ENCODE peak calls at places on chromosomes 12 and 14, in eight cellular contexts. S is aorta, R is pancreas, K is trophoblast cell, X is endodermal cell, I is NT2/D1, A is Caco-2, T is K562. U is an unnamed sample. For H3K4me1, the result is how much of the 10 kb centered on the place peaks cover.

GRCh38 chr12:57672801-57673200 is 21.1 kb upstream of the OS9 start:
- DNase-seq in S (no peak), R (no peak), K (no peak), X (no peak), I (no peak), A (no peak), T (no peak), U (no peak)

GRCh38 chr12:75208851-75209781 is 523 bp downstream of the KCNC2 start:
- DNase-seq in S (peak), R (no peak), K (no peak), X (peak), I (peak), A (peak), T (peak), U (peak)

GRCh38 chr12:64749466-64750202 is 9.6 kb downstream of the GNS start:
- DNase-seq in S (no peak), R (no peak), K (no peak), X (no peak), I (no peak), A (no peak), T (no peak), U (no peak)

GRCh38 chr14:95290769-95291440 is 28.8 kb downstream of the CLMN start:
- DNase-seq in S (no peak), R (peak), K (no peak), X (peak), I (no peak), A (no peak), T (no peak), U (no peak)

GRCh38 chr12:52020539-52021336 is 14.0 kb downstream of the TAMALIN start:
- DNase-seq in S (peak), R (no peak), K (no peak), X (peak), I (no peak), A (peak), T (peak), U (no peak)

GRCh38 chr14:100566119-100566518 is 21.1 kb downstream of the BEGAIN start:
- DNase-seq in S (no peak), R (peak), K (no peak), X (no peak), I (no peak), A (no peak), T (no peak), U (no peak)

GRCh38 chr12:89927226-89927698 is 218.6 kb upstream of the ATP2B1 start:
- DNase-seq in S (no peak), R (no peak), K (no peak), X (no peak), I (no peak), A (no peak), T (peak), U (no peak)

GRCh38 chr14:81268016-81268416 is 47.3 kb upstream of the GTF2A1 start:
- DNase-seq in S (no peak), R (no peak), K (peak), X (peak), I (no peak), A (peak), T (peak), U (no peak)

GRCh38 chr12:90842477-90842876 is 112.5 kb downstream of the CCER1 start:
- DNase-seq in S (no peak), R (no peak), K (peak), X (peak), I (peak), A (no peak), T (no peak), U (peak)

GRCh38 chr12:80216890-80217559 is 117.7 kb downstream of the OTOGL start:
- DNase-seq in S (no peak), R (no peak), K (no peak), X (peak), I (peak), A (no peak), T (no peak), U (no peak)

GRCh38 chr12:77122236-77122635 is 56.9 kb upstream of the E2F7 start:
- DNase-seq in S (no peak), R (no peak), K (peak), X (no peak), I (no peak), A (no peak), T (no peak), U (no peak)

GRCh38 chr14:61076531-61076930 is 95.5 kb downstream of the SLC38A6 start:
- DNase-seq in S (no peak), R (no peak), K (no peak), X (no peak), I (no peak), A (no peak), T (no peak), U (no peak)

GRCh38 chr12:62426095-62426488 is 40.5 kb upstream of the MON2 start:
- DNase-seq in S (no peak), R (no peak), K (no peak), X (no peak), I (no peak), A (peak), T (no peak), U (no peak)

GRCh38 chr12:28313631-28314030 is 123.4 kb downstream of the CCDC91 start:
- DNase-seq in S (no peak), R (peak), K (no peak), X (no peak), I (no peak), A (no peak), T (peak), U (no peak)

GRCh38 chr12:16347391-16348298 is at the start of gene MGST1:
- DNase-seq in S (peak), R (peak), K (no peak), X (peak), I (peak), A (peak), T (peak), U (peak)

GRCh38 chr12:108151505-108152178 is 22.6 kb downstream of the WSCD2 start:
- DNase-seq in S (no peak), R (no peak), K (no peak), X (no peak), I (no peak), A (no peak), T (no peak), U (no peak)

GRCh38 chr14:89702151-89702936 is 252.2 kb downstream of the EFCAB11 start:
- DNase-seq in S (peak), R (peak), K (no peak), X (no peak), I (no peak), A (no peak), T (no peak), U (no peak)

GRCh38 chr14:73457050-73457934 is 1.1 kb downstream of the NUMB start:
- DNase-seq in S (peak), R (peak), K (peak), X (peak), I (no peak), A (peak), T (peak), U (no peak)

GRCh38 chr12:7146228-7146627 is 16.1 kb downstream of the CLSTN3 start:
- DNase-seq in S (no peak), R (no peak), K (no peak), X (no peak), I (no peak), A (no peak), T (no peak), U (no peak)

GRCh38 chr12:75884465-75884985 is 147.1 kb downstream of the PHLDA1 start:
- DNase-seq in S (no peak), R (no peak), K (no peak), X (peak), I (no peak), A (no peak), T (no peak), U (no peak)

GRCh38 chr12:98232753-98233385 is 282.5 kb upstream of the TMPO start:
- DNase-seq in S (no peak), R (no peak), K (no peak), X (no peak), I (no peak), A (no peak), T (no peak), U (no peak)

GRCh38 chr14:95328876-95329503 is 9.3 kb upstream of the CLMN start:
- DNase-seq in S (no peak), R (no peak), K (no peak), X (no peak), I (no peak), A (no peak), T (no peak), U (no peak)

GRCh38 chr14:92520102-92520651 is 6.6 kb downstream of the RIN3 start:
- DNase-seq in S (no peak), R (no peak), K (no peak), X (no peak), I (no peak), A (no peak), T (no peak), U (no peak)
- H3K4me1 ChIP-seq in S (under half), R (under half), K (under half), X (under half), I (under half), A (under half), T (under half), U (under half)

GRCh38 chr14:68981124-68981523 is 2.0 kb upstream of the ACTN1 start:
- DNase-seq in S (no peak), R (no peak), K (no peak), X (no peak), I (no peak), A (no peak), T (no peak), U (no peak)
- H3K4me3 ChIP-seq in S (no peak), R (no peak), K (no peak), X (no peak), I (no peak), A (no peak), T (no peak), U (no peak)

GRCh38 chr12:115380509-115381120 is 696.6 kb upstream of the TBX3 start:
- DNase-seq in S (no peak), R (no peak), K (no peak), X (no peak), I (no peak), A (no peak), T (no peak), U (no peak)
- H3K4me1 ChIP-seq in S (under half), R (under half), K (under half), X (under half), I (under half), A (under half), T (under half), U (under half)

DNA sequence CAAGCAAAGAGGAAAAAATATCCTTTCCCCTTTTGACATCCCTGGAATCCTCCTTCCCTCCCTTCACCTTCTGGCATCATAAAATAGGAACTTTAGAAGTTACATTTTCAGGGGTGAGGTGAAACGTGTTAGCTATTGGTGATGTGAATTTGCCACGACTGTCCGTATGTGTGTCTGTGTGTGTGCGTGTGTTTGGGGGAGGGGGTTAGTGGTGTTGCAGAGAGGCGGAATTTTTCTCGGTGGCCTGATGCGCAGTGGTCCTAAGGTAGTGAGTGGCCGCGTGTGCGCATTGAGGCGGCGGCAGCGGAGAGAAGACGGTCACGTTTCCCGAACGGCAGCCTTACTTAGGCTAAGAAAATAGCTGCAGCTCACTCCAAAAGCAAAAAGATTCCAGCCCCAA is 4.5 kb downstream of the FLRT2 start:
- DNase-seq in S (no peak), R (no peak), K (no peak), X (peak), I (no peak), A (no peak), T (no peak), U (no peak)
- H3K4me3 ChIP-seq in S (no peak), R (peak), K (peak), X (peak), I (peak), A (no peak), T (no peak), U (peak)

DNA sequence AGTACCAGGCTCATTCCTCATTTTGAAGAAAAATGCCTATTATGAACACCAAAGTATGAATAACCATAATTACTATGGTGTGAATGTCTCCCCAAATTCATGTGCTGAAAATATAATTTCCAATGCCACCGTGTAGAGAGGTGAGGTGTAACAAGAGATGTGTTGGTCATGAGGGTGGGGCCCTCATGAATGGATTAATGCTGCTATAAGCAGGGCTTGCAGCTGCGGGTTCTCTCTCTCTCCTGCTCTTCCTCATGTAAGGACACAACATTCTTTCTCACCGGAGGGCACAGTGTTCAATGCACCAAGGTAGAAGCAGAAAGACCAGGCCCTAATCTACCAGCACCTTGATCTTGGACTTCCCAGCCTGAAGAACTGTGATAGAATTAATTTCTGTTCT is 70.0 kb downstream of the TMTC1 start:
- DNase-seq in S (no peak), R (no peak), K (no peak), X (no peak), I (no peak), A (no peak), T (no peak), U (no peak)
- H3K4me1 ChIP-seq in S (under half), R (under half), K (under half), X (under half), I (under half), A (under half), T (under half), U (under half)

GRCh38 chr12:100303831-100304230 is 36.9 kb downstream of the SCYL2 start:
- DNase-seq in S (no peak), R (no peak), K (no peak), X (no peak), I (no peak), A (no peak), T (no peak), U (no peak)
- H3K4me3 ChIP-seq in S (no peak), R (no peak), K (no peak), X (no peak), I (no peak), A (no peak), T (no peak), U (no peak)

GRCh38 chr14:90784621-90785270 is 31.5 kb downstream of the TTC7B start:
- DNase-seq in S (no peak), R (no peak), K (no peak), X (peak), I (no peak), A (no peak), T (no peak), U (no peak)
- H3K4me1 ChIP-seq in S (under half), R (under half), K (under half), X (under half), I (under half), A (under half), T (under half), U (under half)

DNA sequence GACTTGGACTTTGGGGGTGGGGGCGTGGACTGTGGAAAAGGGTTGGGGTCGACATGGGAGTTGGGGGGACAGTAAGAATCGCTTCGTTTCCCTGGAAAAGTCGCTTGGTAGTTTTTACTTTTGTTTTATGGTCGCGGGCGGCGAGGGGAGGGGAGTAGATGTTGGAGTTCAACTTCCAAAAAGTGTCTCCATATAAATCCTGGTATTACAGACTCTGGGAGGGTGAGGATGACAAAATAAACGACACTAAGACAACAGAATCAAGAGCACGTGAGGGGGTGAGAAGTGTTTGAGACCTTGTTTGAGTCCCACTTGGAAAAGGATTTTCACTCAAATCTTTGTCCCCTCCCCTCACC is 650 bp upstream of the BCL11B start:
- DNase-seq in S (no peak), R (no peak), K (no peak), X (no peak), I (no peak), A (no peak), T (no peak), U (no peak)
- H3K4me3 ChIP-seq in S (no peak), R (no peak), K (no peak), X (peak), I (peak), A (peak), T (no peak), U (peak)

DNA sequence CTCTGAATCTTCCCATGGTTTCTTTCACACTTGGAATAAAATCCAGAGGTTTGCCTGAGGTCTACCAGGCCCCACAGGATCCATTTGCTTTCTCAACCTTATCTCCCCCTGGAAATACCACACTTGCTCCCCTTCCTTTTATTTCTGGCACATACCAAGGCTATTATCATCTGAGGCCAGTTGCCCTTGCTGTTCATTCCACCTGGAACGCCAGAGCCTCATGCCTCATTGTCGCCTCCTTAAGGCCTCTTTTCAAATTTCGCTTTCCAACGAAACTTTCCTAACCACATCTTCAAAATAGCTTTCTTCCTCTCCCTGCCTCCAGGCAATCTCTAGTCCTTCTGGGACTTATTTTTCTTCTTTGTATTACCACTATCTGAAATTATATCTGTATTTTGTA is 11.2 kb upstream of the LRIG3 start:
- DNase-seq in S (no peak), R (no peak), K (no peak), X (peak), I (no peak), A (no peak), T (no peak), U (no peak)
- H3K4me1 ChIP-seq in S (under half), R (under half), K (under half), X (under half), I (under half), A (under half), T (under half), U (under half)

GRCh38 chr12:114407034-114407420 is 1.1 kb upstream of the TBX5 start:
- DNase-seq in S (no peak), R (no peak), K (no peak), X (peak), I (no peak), A (no peak), T (no peak), U (no peak)

GRCh38 chr12:114406326-114407033 is 536 bp upstream of the TBX5 start:
- DNase-seq in S (no peak), R (no peak), K (no peak), X (peak), I (no peak), A (no peak), T (no peak), U (no peak)

GRCh38 chr12:114405199-114405448 is 820 bp downstream of the TBX5 start:
- DNase-seq in S (no peak), R (no peak), K (no peak), X (no peak), I (no peak), A (no peak), T (no peak), U (no peak)

GRCh38 chr12:114404451-114405198 is 1.3 kb downstream of the TBX5 start:
- DNase-seq in S (no peak), R (no peak), K (no peak), X (peak), I (no peak), A (no peak), T (no peak), U (no peak)

DNA sequence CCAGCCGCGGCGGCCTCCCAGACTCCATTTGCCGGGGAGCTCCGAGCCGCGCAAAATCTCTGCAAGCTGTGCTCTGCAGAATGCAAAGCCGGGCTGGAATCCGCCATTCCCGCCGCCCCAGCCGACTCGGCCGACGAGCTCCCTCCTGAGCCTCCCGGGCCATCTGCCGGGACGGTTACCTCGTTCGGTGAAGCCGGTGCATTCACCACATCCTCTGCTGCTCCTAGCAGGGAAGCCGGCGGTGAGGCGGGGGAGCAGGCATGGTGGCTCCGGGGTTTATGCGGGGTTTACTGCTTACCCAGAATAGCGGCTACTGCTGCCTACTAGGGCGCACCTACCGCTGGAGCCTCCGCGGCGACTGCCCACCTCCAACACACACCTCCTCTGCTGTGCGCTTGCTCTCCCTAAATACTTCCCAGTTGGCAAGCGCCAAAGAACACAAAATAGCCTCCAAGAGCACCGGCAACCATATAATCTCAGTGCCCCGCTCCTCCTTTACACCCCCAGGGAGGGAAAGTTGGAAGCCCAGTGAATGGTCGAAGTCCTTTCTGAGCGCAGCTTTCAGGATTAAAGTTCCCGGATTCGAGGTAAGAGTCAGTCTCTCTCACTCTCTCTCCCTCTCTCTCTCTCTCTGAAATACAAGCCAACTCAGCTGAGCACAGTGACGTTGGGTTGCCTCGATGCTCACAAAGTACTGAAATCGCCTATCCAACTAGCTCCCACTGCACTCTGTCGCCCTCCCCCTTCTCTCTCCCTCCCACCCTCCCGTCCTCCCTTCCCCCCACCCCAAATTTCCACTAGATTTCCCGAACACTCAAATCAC is at the start of gene TBX5:
- DNase-seq in S (no peak), R (no peak), K (no peak), X (peak), I (no peak), A (no peak), T (no peak), U (no peak)
- H3K4me3 ChIP-seq in S (peak), R (no peak), K (no peak), X (no peak), I (peak), A (no peak), T (no peak), U (no peak)

U was measured in iPS DF 6.9.